ENCODE peak calls at places on chromosomes 11 and 22, in four cellular contexts. C is spleen, N is ascending aorta, Z is stomach. A is an unnamed sample.

GRCh38 chr11:119130662-119131061 is 9.3 kb downstream of the HINFP start:
- DNase-seq in C (no peak), N (no peak), Z (no peak), A (no peak)

GRCh38 chr22:50233223-50233622 is 11.6 kb downstream of the TUBGCP6 start:
- DNase-seq in C (no peak), N (no peak), Z (no peak), A (no peak)

GRCh38 chr11:8699903-8700302 is 17.3 kb downstream of the RPL27A start:
- DNase-seq in C (no peak), N (no peak), Z (no peak), A (no peak)

GRCh38 chr11:68215087-68215445 is 2.0 kb upstream of the KMT5B start:
- DNase-seq in C (no peak), N (no peak), Z (no peak), A (no peak)

GRCh38 chr11:76233936-76234703 is 27.8 kb upstream of the WNT11 start:
- DNase-seq in C (peak; percentile 87), N (peak; percentile 86), Z (no peak), A (peak; percentile 93)

GRCh38 chr22:39940757-39941305 is 19.4 kb upstream of the TMA7B start:
- DNase-seq in C (no peak), N (no peak), Z (no peak), A (no peak)

GRCh38 chr11:126328001-126328390 is 24.1 kb downstream of the DCPS start:
- DNase-seq in C (peak; percentile 71), N (no peak), Z (no peak), A (no peak)

GRCh38 chr22:25630446-25630845 is 66.0 kb downstream of the GRK3 start:
- DNase-seq in C (no peak), N (no peak), Z (no peak), A (no peak)

GRCh38 chr11:811446-812245 is 1.9 kb downstream of the RPLP2 start:
- DNase-seq in C (no peak), N (no peak), Z (no peak), A (no peak)

GRCh38 chr22:47032091-47032943 is 269.9 kb downstream of the TBC1D22A start:
- DNase-seq in C (peak; percentile 64), N (no peak), Z (peak; percentile 82), A (no peak)

GRCh38 chr22:21657361-21658118 is 8.3 kb upstream of the PPIL2 start:
- DNase-seq in C (peak; percentile 95), N (peak; percentile 79), Z (peak; percentile 86), A (no peak)

GRCh38 chr11:68903288-68903630 is 373 bp downstream of the MRPL21 start:
- DNase-seq in C (peak; percentile 44), N (no peak), Z (no peak), A (no peak)

GRCh38 chr22:39205344-39206021 is 39.3 kb downstream of the PDGFB start:
- DNase-seq in C (peak; percentile 67), N (peak; percentile 61), Z (no peak), A (no peak)

GRCh38 chr11:103326070-103326794 is 217.0 kb downstream of the DYNC2H1 start:
- DNase-seq in C (peak; percentile 75), N (no peak), Z (no peak), A (no peak)

GRCh38 chr11:23866641-23867040 is 630.2 kb upstream of the LUZP2 start:
- DNase-seq in C (no peak), N (no peak), Z (no peak), A (no peak)

GRCh38 chr11:125348141-125348651 is 147.9 kb downstream of the FEZ1 start:
- DNase-seq in C (peak; percentile 67), N (no peak), Z (no peak), A (no peak)

GRCh38 chr22:20076627-20077172 is 3.3 kb upstream of the DGCR8 start:
- DNase-seq in C (peak; percentile 27), N (no peak), Z (no peak), A (no peak)

GRCh38 chr11:61297341-61297740 is 2.2 kb upstream of the VWCE start:
- DNase-seq in C (peak; percentile 6), N (no peak), Z (no peak), A (no peak)

GRCh38 chr22:46326066-46326680 is 9.3 kb upstream of the TRMU start:
- DNase-seq in C (peak; percentile 39), N (no peak), Z (no peak), A (no peak)

GRCh38 chr11:27183672-27184457 is 143.2 kb downstream of the BBOX1 start:
- DNase-seq in C (no peak), N (peak; percentile 69), Z (peak; percentile 62), A (no peak)

GRCh38 chr11:119317592-119318239 is 786 bp upstream of the MCAM start:
- DNase-seq in C (no peak), N (no peak), Z (no peak), A (no peak)

GRCh38 chr22:22955276-22955798 is 67.7 kb downstream of the IGLL5 start:
- DNase-seq in C (no peak), N (no peak), Z (no peak), A (no peak)

GRCh38 chr11:26550022-26550421 is 22.0 kb downstream of the MUC15 start:
- DNase-seq in C (no peak), N (no peak), Z (no peak), A (no peak)

GRCh38 chr11:11894486-11894885 is 52.7 kb downstream of the USP47 start:
- DNase-seq in C (no peak), N (no peak), Z (no peak), A (no peak)

GRCh38 chr22:30427871-30428270 is 2.3 kb downstream of the MTFP1 start:
- DNase-seq in C (no peak), N (no peak), Z (no peak), A (no peak)

GRCh38 chr11:83124631-83125424 is 32.1 kb upstream of the PCF11 start:
- DNase-seq in C (no peak), N (no peak), Z (no peak), A (no peak)

GRCh38 chr22:48954781-48955311 is 872.8 kb downstream of the BRD1 start:
- DNase-seq in C (peak; percentile 60), N (peak; percentile 45), Z (peak; percentile 25), A (no peak)

GRCh38 chr11:116557261-116557660 is 215.5 kb downstream of the BUD13 start:
- DNase-seq in C (no peak), N (no peak), Z (no peak), A (no peak)

GRCh38 chr11:113781682-113782081 is 2.1 kb downstream of the CLDN25 start:
- DNase-seq in C (no peak), N (no peak), Z (no peak), A (no peak)

GRCh38 chr11:111870522-111870886 is 877 bp downstream of the ALG9 start:
- DNase-seq in C (no peak), N (no peak), Z (no peak), A (no peak)

DNA sequence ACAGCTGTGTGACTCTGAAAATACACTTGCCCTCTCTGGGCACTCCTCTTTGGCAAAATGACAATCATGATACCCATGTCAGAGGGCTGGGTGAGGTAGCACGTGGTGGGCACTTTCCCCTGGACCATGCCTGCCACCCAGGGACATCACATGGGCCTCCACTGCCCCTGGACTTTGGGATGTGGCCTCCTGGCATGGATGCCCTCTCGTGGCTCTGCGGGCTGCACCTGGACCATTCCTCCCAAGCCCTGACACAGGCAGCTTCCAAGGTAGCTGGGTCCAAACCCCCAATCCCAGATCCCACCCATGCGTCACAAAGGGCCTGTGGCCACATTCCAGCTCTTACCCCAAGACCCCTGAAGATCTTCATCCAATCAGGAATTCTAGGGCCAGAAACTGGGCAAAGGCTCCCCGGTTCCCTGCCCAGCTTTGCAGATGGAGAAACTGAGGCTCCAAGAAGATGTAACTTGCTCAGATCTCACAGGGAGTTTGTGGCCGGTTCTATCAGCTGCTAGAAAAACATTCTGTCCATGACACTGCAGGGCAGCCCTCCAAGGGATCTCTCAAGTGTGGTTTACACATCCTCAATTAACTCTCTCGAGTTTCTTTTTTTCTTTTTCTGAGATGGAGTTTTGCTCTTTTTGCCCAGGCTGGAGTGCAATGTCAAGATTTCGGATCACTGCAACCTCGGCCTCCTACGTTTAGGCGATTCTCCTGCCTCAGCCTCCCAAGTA is 35.4 kb upstream of the CYB5R3 start:
- DNase-seq in C (no peak), N (no peak), Z (no peak), A (no peak)
- H3K4me1 ChIP-seq in C (peaks cover 28% of the 10 kb centered on the region), N (peaks cover 50% of the 10 kb centered on the region), Z (peaks cover 83% of the 10 kb centered on the region), A (peaks cover 93% of the 10 kb centered on the region)

GRCh38 chr11:62395885-62396778 is 22.7 kb upstream of the SCGB1A1 start:
- DNase-seq in C (peak; percentile 50), N (no peak), Z (no peak), A (no peak)

GRCh38 chr11:62392506-62392905 is 26.3 kb upstream of the SCGB1A1 start:
- DNase-seq in C (no peak), N (no peak), Z (no peak), A (no peak)

GRCh38 chr11:62392944-62393628 is 25.7 kb upstream of the SCGB1A1 start:
- DNase-seq in C (no peak), N (no peak), Z (no peak), A (no peak)

GRCh38 chr11:62393735-62394134 is 25.1 kb upstream of the SCGB1A1 start:
- DNase-seq in C (no peak), N (no peak), Z (no peak), A (no peak)

GRCh38 chr11:62394825-62395538 is 23.9 kb upstream of the SCGB1A1 start:
- DNase-seq in C (peak; percentile 84), N (peak; percentile 89), Z (peak; percentile 57), A (no peak)
- H3K4me3 ChIP-seq in C (no peak overlapping the region), N (peak overlapping the region; percentile 58), Z (peak overlapping the region; percentile 33), A (peak overlapping the region; percentile 33)

GRCh38 chr22:37335819-37336199 is 53.5 kb downstream of the CYTH4 start:
- DNase-seq in C (no peak), N (no peak), Z (no peak), A (no peak)
- H3K4me1 ChIP-seq in C (peaks cover 3% of the 10 kb centered on the region), N (no peaks in the 10 kb centered on the region), Z (peaks cover 67% of the 10 kb centered on the region), A (no peaks in the 10 kb centered on the region)

GRCh38 chr11:66334605-66335442 is 1.4 kb downstream of the RIN1 start:
- DNase-seq in C (peak; percentile 69), N (no peak), Z (no peak), A (no peak)

GRCh38 chr11:66333896-66334604 is 2.2 kb downstream of the RIN1 start:
- DNase-seq in C (peak; percentile 68), N (no peak), Z (no peak), A (no peak)

GRCh38 chr11:66336234-66337102 is at the start of gene RIN1:
- DNase-seq in C (peak; percentile 87), N (peak; percentile 84), Z (peak; percentile 75), A (no peak)

GRCh38 chr11:66337103-66337899 is 1.1 kb upstream of the RIN1 start:
- DNase-seq in C (peak; percentile 74), N (no peak), Z (no peak), A (no peak)

GRCh38 chr11:66335531-66336233 is 552 bp downstream of the RIN1 start:
- DNase-seq in C (peak; percentile 80), N (no peak), Z (no peak), A (no peak)
- H3K4me3 ChIP-seq in C (peak overlapping the region; percentile 49), N (peak overlapping the region; percentile 78), Z (peak overlapping the region; percentile 53), A (peak overlapping the region; percentile 52)

DNA sequence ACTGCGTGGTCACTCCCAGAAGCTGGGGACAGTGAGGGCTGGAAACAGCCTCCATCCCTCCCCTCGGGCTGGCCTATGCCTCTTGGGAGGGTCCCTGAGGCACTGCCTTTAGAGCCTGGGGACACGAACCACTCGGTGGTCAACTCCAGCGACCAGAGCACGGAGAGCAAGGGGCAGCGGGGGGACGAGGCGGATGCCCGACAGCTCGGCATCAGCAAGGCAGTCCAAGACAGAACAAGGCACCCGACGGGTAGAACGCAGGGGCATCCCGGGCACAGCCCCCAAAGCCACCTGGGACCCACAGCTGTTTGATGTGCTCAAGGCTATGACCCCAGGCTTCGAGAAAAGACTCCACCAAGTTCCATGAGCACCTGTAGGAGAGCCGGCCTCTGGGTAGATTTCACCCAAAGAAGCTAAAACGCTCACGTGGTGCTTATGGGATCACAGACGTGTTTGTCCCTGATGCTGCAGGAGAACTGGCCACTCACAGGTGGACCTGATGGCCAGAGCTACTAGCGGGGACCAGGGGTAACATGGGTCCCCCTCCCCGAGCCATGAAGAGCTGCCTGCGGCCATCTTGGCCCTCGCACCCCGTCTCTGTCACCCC is 510 bp upstream of the LSP1 start:
- DNase-seq in C (peak; percentile 86), N (no peak), Z (no peak), A (no peak)
- H3K4me1 ChIP-seq in C (peaks cover 85% of the 10 kb centered on the region), N (no peaks in the 10 kb centered on the region), Z (peaks cover 61% of the 10 kb centered on the region), A (no peaks in the 10 kb centered on the region)